ENCODE peak calls at places on chromosomes 2 and 18, in seven cellular contexts. C is epithelial cell of esophagus; X is Jurkat, Clone E6-1; G is cardiac fibroblast; F is NT2/D1; K is HFF-Myc; W is psoas muscle. E is an unnamed sample.

GRCh38 chr2:119435148-119435952 is 3.7 kb downstream of the TMEM37 start:
- DNase-seq in F (no peak), W (no peak), K (no peak), X (no peak), C (no peak), G (no peak), E (no peak)

GRCh38 chr18:318791-319291 is 51.0 kb upstream of the THOC1 start:
- DNase-seq in C (no peak), K (no peak), G (no peak), W (no peak), F (no peak), X (no peak), E (no peak)

GRCh38 chr2:22276696-22277095 is 1108.3 kb upstream of the KLHL29 start:
- DNase-seq in G (no peak), X (no peak), W (no peak), F (no peak), K (no peak), C (no peak), E (no peak)

GRCh38 chr2:9808334-9809063 is 34.8 kb upstream of the TAF1B start:
- DNase-seq in X (no peak), C (no peak), F (no peak), K (no peak), W (no peak), G (no peak), E (no peak)

GRCh38 chr18:3062798-3063563 is 50.0 kb upstream of the LPIN2 start:
- DNase-seq in G (peak), F (peak), C (peak), W (peak), X (peak), K (peak), E (no peak)

GRCh38 chr2:71531522-71532047 is 78.2 kb downstream of the DYSF start:
- DNase-seq in K (no peak), X (no peak), C (peak), W (no peak), G (peak), F (no peak), E (peak)

GRCh38 chr2:175853110-175853509 is 149.0 kb downstream of the LNPK start:
- DNase-seq in K (no peak), W (no peak), F (no peak), X (no peak), C (no peak), G (no peak), E (no peak)

GRCh38 chr18:50297621-50298442 is 10.3 kb upstream of the CXXC1 start:
- DNase-seq in F (peak), X (no peak), C (peak), K (peak), W (peak), G (peak), E (peak)

GRCh38 chr2:44544991-44545390 is 183.2 kb downstream of the CAMKMT start:
- DNase-seq in X (no peak), C (no peak), W (no peak), F (no peak), G (no peak), K (no peak), E (no peak)

GRCh38 chr2:238986491-238987351 is 138.8 kb downstream of the TWIST2 start:
- DNase-seq in F (no peak), K (no peak), X (no peak), G (no peak), C (no peak), W (no peak), E (no peak)

GRCh38 chr2:168528469-168528868 is 72.4 kb downstream of the CERS6 start:
- DNase-seq in C (no peak), W (no peak), K (no peak), X (no peak), G (peak), F (no peak), E (no peak)

GRCh38 chr2:1210352-1210751 is 202.9 kb upstream of the TPO start:
- DNase-seq in X (no peak), K (no peak), W (no peak), G (no peak), F (no peak), C (no peak), E (peak)

GRCh38 chr2:240305369-240305962 is 130.0 kb upstream of the GPC1 start:
- DNase-seq in F (no peak), C (no peak), K (no peak), G (no peak), W (no peak), X (no peak), E (no peak)

GRCh38 chr2:61640406-61640805 is 102.2 kb upstream of the XPO1 start:
- DNase-seq in K (no peak), F (no peak), X (no peak), G (no peak), W (no peak), C (peak), E (no peak)

GRCh38 chr18:35409921-35410320 is 32.8 kb upstream of the ZNF396 start:
- DNase-seq in F (no peak), W (no peak), C (peak), G (peak), X (no peak), K (no peak), E (no peak)
- H3K4me3 ChIP-seq in F (no peak), W (no peak), C (no peak), G (no peak), X (no peak), K (no peak), E (no peak)

GRCh38 chr18:70423120-70423519 is 134.3 kb downstream of the SOCS6 start:
- DNase-seq in F (no peak), X (no peak), W (no peak), G (no peak), K (no peak), C (peak), E (no peak)

GRCh38 chr18:70419526-70419925 is 130.7 kb downstream of the SOCS6 start:
- DNase-seq in K (no peak), C (peak), F (no peak), G (peak), W (no peak), X (no peak), E (peak)

GRCh38 chr18:70420151-70420898 is 131.5 kb downstream of the SOCS6 start:
- DNase-seq in C (peak), X (no peak), K (no peak), W (no peak), F (no peak), G (peak), E (peak)

GRCh38 chr18:70422061-70422965 is 133.5 kb downstream of the SOCS6 start:
- DNase-seq in K (peak), C (peak), F (no peak), X (no peak), W (peak), G (peak), E (peak)

GRCh38 chr18:70421471-70421870 is 132.6 kb downstream of the SOCS6 start:
- DNase-seq in X (no peak), C (peak), F (no peak), W (no peak), K (no peak), G (peak), E (peak)
- H3K4me3 ChIP-seq in X (no peak), C (no peak), F (no peak), W (no peak), K (no peak), G (no peak), E (no peak)

GRCh38 chr2:54617409-54617808 is 106.1 kb upstream of the EML6 start:
- DNase-seq in K (no peak), C (no peak), G (no peak), W (no peak), F (no peak), X (no peak), E (no peak)

GRCh38 chr2:54619660-54620231 is 103.7 kb upstream of the EML6 start:
- DNase-seq in W (no peak), F (no peak), G (no peak), K (no peak), C (peak), X (no peak), E (no peak)

GRCh38 chr2:54620948-54621347 is 102.5 kb upstream of the EML6 start:
- DNase-seq in F (no peak), G (no peak), W (no peak), C (no peak), K (no peak), X (no peak), E (no peak)

GRCh38 chr2:54615832-54616534 is 107.5 kb upstream of the EML6 start:
- DNase-seq in X (no peak), G (no peak), K (no peak), C (no peak), F (no peak), W (no peak), E (no peak)

DNA sequence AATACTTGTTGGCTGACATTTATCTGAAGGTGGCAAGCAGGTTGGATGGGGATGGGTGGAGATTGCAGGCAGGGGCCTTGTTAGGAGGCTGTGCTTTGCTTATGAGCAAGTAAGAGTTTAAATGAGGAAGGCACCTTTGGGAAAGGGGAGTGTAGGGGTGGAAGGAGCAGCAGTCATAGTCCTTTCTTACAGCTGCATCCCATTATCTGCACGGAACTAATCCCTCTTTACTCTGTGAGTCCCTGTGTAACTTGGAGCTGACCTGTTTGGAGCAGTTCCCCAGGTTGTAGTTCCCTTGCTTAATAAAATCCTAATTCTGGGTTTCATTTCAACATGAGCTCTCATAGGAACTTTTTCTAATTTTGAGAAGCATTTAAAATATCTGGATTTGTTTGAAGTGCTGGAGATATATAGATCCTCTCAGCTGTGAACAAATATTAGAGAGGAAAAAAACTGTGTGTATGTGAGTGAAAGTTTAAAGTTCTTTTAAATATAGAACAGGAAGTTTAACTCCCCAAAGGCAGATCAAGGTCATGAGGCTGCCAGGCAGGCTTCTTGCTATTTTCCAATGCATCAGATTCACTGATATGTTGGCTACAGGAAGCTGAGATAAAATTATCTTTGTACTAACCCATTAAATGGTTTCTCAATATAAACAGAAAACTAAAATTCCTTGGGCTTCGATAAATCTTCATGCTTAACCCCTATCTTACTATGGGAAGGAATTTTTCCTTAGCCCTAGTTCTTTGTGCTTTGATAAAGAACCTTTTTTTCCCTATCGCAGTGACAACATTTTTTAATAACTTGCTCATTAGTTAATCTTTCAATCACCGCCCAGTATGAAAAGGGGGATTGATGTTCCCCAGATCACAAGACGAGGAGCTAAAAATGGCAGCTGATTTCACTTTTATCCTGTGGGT is 104.6 kb upstream of the EML6 start:
- DNase-seq in G (no peak), K (no peak), C (no peak), F (no peak), W (no peak), X (no peak), E (no peak)
- H3K4me3 ChIP-seq in G (no peak), K (no peak), C (no peak), F (no peak), W (no peak), X (no peak), E (no peak)

GRCh38 chr2:216525972-216526371 is 27.3 kb downstream of the RPL37A start:
- DNase-seq in G (no peak), F (no peak), X (no peak), C (no peak), K (no peak), W (no peak), E (no peak)
- H3K4me3 ChIP-seq in G (no peak), F (no peak), X (no peak), C (no peak), K (no peak), W (no peak), E (no peak)

DNA sequence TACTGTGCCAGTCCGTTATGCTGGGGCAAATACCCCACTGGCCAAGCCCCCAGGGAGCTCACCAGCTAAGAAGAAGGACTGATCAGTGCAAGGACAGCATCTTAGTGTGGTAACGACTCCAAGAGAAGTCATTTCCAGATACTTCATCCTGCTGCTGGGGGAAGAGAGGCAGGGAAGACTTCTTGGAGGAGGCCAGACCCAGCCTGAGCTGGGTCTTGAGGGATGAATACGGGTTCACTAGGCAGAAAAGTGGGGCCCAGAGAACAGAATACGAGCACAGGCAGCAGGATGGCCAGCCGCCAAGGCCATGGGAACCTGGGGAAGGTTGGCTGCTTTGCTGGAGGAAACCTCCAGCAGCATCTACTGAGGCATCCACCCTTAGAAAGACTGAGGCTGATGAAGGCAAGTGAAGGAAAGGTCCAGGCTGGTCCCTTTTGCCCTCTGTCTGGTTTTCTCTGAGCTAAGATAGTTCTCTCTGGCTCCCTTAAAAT is 84.1 kb downstream of the GLI2 start:
- DNase-seq in X (no peak), G (no peak), F (no peak), C (no peak), K (no peak), W (no peak), E (no peak)
- H3K4me3 ChIP-seq in X (no peak), G (no peak), F (no peak), C (no peak), K (no peak), W (no peak), E (no peak)

DNA sequence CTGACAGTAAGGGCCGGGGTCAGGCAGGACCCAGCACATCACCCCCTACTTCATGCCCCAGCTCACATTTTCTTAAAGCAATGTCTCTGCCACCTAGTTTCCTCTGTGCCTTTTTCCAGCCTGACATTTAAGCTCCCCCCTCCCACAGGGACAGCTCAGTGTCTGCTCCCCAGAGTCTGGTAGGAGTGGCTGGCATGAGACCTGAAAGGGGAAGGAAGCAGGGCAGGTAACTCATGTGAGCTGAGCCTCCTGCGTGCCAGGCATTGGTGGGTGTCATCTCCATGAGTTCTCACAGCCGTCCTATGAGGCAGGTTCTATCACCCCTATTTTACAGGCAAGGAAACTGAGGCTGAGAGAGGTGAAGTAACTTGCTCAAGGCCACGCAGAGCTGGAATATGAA is 1.5 kb downstream of the DNAJB2 start:
- DNase-seq in F (no peak), W (no peak), G (no peak), C (no peak), X (no peak), K (no peak), E (no peak)
- H3K4me3 ChIP-seq in F (no peak), W (peak), G (no peak), C (no peak), X (no peak), K (no peak), E (no peak)

GRCh38 chr2:211928186-211928585 is 610.4 kb downstream of the ERBB4 start:
- DNase-seq in W (no peak), G (no peak), K (no peak), X (no peak), C (no peak), F (no peak), E (no peak)
- H3K4me3 ChIP-seq in W (no peak), G (no peak), K (no peak), X (no peak), C (no peak), F (no peak), E (no peak)

DNA sequence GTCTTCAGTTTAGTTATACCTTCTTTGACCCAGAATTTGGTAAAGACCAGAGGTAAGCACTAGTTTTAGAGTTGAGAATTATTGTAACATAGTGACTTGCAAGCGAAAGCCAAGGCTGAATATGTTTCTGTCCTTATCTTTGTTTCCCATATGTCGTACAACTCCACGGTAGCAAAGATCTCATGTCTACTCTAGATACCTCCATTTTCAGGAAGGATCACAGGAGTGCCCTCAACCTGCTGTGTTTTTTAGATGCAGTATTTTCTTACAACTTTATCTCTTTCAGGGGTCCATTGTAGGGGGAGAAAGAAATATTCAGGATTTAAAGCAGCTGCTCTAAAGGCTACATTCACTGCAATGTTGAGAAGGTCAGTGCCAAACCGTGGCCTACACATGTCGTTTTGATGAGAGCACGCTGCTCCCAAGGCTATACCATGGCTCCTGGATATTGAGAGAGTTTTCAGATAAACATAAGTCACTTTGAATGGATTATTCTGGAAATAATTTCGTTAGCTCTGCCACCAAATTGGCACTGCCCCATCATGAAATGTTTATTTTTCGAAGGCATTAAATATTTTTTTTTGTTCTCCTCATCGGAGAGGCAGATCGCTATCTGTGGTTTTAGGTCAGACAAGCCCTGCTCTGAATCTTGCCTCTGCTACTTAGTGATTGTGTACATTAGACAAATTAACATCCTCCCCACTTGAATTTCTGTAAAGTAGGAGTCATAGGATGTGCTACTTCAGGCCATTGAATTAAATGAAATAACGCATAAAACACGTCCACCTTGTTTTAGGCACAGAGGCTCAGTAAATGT is 2.1 kb downstream of the RHBDD1 start:
- DNase-seq in W (no peak), X (peak), F (no peak), K (no peak), G (no peak), C (no peak), E (no peak)
- H3K4me3 ChIP-seq in W (no peak), X (peak), F (no peak), K (no peak), G (no peak), C (no peak), E (no peak)

DNA sequence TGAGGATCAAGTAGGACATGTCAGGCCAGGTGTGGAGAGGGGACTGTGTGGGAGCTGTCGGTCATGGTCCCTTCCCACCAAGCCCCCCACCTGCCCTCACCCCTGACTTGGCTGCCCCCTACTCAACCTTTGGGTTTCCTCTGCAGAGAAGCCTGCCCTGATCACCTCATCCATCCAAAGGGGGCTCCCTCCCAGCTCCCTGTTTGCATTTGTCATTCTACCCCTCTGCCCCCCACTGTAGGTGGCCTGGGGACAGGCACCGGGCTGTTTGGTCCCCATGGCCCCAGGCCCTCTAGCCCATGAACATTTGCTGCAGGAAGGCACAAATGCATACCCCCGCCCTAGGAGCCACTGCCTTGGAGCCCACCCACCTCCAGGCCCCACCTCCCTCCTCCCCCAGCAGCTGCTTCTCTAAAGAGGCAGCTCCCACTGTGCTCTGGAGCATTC is 115.0 kb downstream of the SMAD7 start:
- DNase-seq in X (no peak), F (no peak), K (no peak), W (no peak), C (no peak), G (no peak), E (no peak)
- H3K4me3 ChIP-seq in X (no peak), F (no peak), K (no peak), W (no peak), C (no peak), G (no peak), E (no peak)

DNA sequence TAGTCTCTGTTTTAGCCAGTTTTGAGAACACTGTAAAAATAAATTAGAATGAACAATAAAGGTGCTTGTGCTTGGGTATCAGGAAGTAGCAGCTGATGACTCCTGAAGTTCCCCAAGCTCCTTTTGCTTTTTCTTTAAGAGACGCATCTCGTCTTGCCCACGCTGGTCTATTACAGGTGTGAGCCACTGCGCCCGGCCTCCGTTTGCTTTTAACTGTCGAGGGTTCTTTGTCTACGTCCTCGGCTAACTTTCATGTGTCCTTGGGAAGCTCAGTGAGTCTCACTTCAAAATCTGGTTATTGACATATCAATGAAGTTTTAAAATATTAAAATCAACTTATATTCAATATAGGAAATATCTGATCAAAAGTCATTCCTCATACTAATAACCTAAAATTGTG is 246.5 kb downstream of the FBXO15 start:
- DNase-seq in W (no peak), C (no peak), F (no peak), K (no peak), G (no peak), X (no peak), E (no peak)
- H3K4me3 ChIP-seq in W (no peak), C (no peak), F (no peak), K (no peak), G (no peak), X (no peak), E (no peak)